ENCODE peak calls at places on chromosome 13, in four cellular contexts. C, P, S and R are unnamed samples.
A peak's percentile ranks its signal among the peaks of the same experiment; 100 is the strongest.

GRCh38 chr13:34863360-34864135 is 78.5 kb upstream of the NBEA start:
- DNase-seq in P (no peak), S (no peak), C (no peak), R (no peak)

GRCh38 chr13:94795292-94795691 is 82.9 kb upstream of the SOX21 start:
- DNase-seq in C (no peak), P (no peak), S (no peak), R (no peak)

GRCh38 chr13:102609696-102610095 is 12.9 kb downstream of the TPP2 start:
- DNase-seq in S (no peak), P (no peak), C (no peak), R (no peak)

GRCh38 chr13:100721885-100722512 is 47.4 kb upstream of the TMTC4 start:
- DNase-seq in S (peak; percentile 76), P (peak; percentile 48), C (peak; percentile 87), R (no peak)

GRCh38 chr13:59352600-59352999 is 811.1 kb downstream of the DIAPH3 start:
- DNase-seq in P (no peak), S (no peak), C (no peak), R (no peak)

GRCh38 chr13:46554971-46555370 is 2.0 kb downstream of the LRCH1 start:
- DNase-seq in S (no peak), P (no peak), C (no peak), R (no peak)

GRCh38 chr13:34808649-34809048 is 133.4 kb upstream of the NBEA start:
- DNase-seq in P (no peak), C (no peak), S (no peak), R (no peak)

GRCh38 chr13:30466841-30467252 is 1.1 kb upstream of the HMGB1 start:
- DNase-seq in S (peak; percentile 17), C (no peak), P (no peak), R (no peak)

GRCh38 chr13:104477256-104477655 is 1411.0 kb upstream of the SLC10A2 start:
- DNase-seq in P (no peak), C (no peak), S (no peak), R (no peak)

GRCh38 chr13:105497597-105497996 is 1037.9 kb downstream of the EFNB2 start:
- DNase-seq in C (no peak), S (no peak), P (no peak), R (no peak)

GRCh38 chr13:27573265-27573664 is 47.1 kb downstream of the LNX2 start:
- DNase-seq in P (no peak), S (no peak), C (no peak), R (no peak)

GRCh38 chr13:27151798-27152599 is 19.6 kb downstream of the USP12 start:
- DNase-seq in S (no peak), C (no peak), P (no peak), R (no peak)

GRCh38 chr13:75445717-75446529 is 36.0 kb downstream of the TBC1D4 start:
- DNase-seq in S (no peak), C (no peak), P (no peak), R (no peak)

GRCh38 chr13:29935309-29935981 is 85.0 kb upstream of the UBL3 start:
- DNase-seq in C (peak; percentile 8), S (no peak), P (peak; percentile 76), R (no peak)

GRCh38 chr13:65034266-65034665 is 2195.9 kb downstream of the PCDH9 start:
- DNase-seq in S (no peak), C (no peak), P (no peak), R (no peak)

GRCh38 chr13:29707876-29708543 is 112.5 kb upstream of the SLC7A1 start:
- DNase-seq in P (peak; percentile 34), C (peak; percentile 40), S (peak; percentile 41), R (peak; percentile 49)

GRCh38 chr13:51275101-51275500 is 52.9 kb downstream of the FAM124A start:
- DNase-seq in P (no peak), C (no peak), S (no peak), R (no peak)

GRCh38 chr13:45121421-45121820 is 1.1 kb downstream of the GTF2F2 start:
- DNase-seq in C (no peak), S (no peak), P (no peak), R (no peak)

GRCh38 chr13:42486711-42487198 is 87.2 kb upstream of the TNFSF11 start:
- DNase-seq in S (no peak), C (no peak), P (no peak), R (no peak)

GRCh38 chr13:77143325-77143907 is 116.5 kb upstream of the FBXL3 start:
- DNase-seq in S (no peak), C (no peak), P (no peak), R (no peak)

GRCh38 chr13:106986033-106986484 is 418.1 kb upstream of the ARGLU1 start:
- DNase-seq in S (no peak), C (no peak), P (no peak), R (no peak)

GRCh38 chr13:47896546-47896945 is 104.5 kb downstream of the SUCLA2 start:
- DNase-seq in S (no peak), P (no peak), C (peak; percentile 53), R (no peak)

GRCh38 chr13:113364371-113364932 is 522 bp upstream of the GRTP1 start:
- DNase-seq in P (no peak), S (peak; percentile 40), C (no peak), R (peak; percentile 51)

GRCh38 chr13:50801087-50801931 is 42.2 kb downstream of the DLEU7 start:
- DNase-seq in S (peak; percentile 38), C (peak; percentile 64), P (peak; percentile 62), R (no peak)

GRCh38 chr13:48410199-48410598 is 2.7 kb downstream of the LPAR6 start:
- DNase-seq in C (no peak), P (no peak), S (no peak), R (no peak)

GRCh38 chr13:112442483-112443090 is 66.4 kb downstream of the SPACA7 start:
- DNase-seq in P (no peak), C (no peak), S (no peak), R (no peak)